ENCODE peak calls at places on chromosomes 16 and 17, in five cellular contexts. One of them, this sample, is unnamed.

GRCh38 chr17:68509151-68510057 is 2.8 kb upstream of the PRKAR1A start:
- DNase-seq in EH: no peak
- DNase-seq in GM04503: no peak
- DNase-seq in AML-193: peak
- DNase-seq in fibroblast of the conjunctiva: no peak
- DNase-seq in this sample: no peak

GRCh38 chr17:50059759-50060273 is 3.9 kb downstream of the ITGA3 start:
- DNase-seq in AML-193: no peak
- DNase-seq in fibroblast of the conjunctiva: no peak
- DNase-seq in GM04503: no peak
- DNase-seq in EH: peak
- DNase-seq in this sample: no peak

GRCh38 chr17:40534431-40535189 is 30.7 kb downstream of the CCR7 start:
- DNase-seq in AML-193: no peak
- DNase-seq in fibroblast of the conjunctiva: no peak
- DNase-seq in GM04503: no peak
- DNase-seq in EH: no peak
- DNase-seq in this sample: no peak

GRCh38 chr16:77271532-77272426 is 72.6 kb downstream of the SYCE1L start:
- DNase-seq in fibroblast of the conjunctiva: no peak
- DNase-seq in AML-193: no peak
- DNase-seq in EH: no peak
- DNase-seq in GM04503: no peak
- DNase-seq in this sample: no peak

GRCh38 chr16:735982-736453 is 4.8 kb downstream of the CIAO3 start:
- DNase-seq in EH: no peak
- DNase-seq in fibroblast of the conjunctiva: no peak
- DNase-seq in AML-193: no peak
- DNase-seq in GM04503: no peak
- DNase-seq in this sample: no peak

GRCh38 chr16:85335584-85336492 is 223.6 kb upstream of the CIBAR2 start:
- DNase-seq in GM04503: no peak
- DNase-seq in AML-193: no peak
- DNase-seq in fibroblast of the conjunctiva: peak
- DNase-seq in EH: peak
- DNase-seq in this sample: no peak

GRCh38 chr17:18314731-18315497 is at the start of the genes SMCR8 and TOP3A:
- DNase-seq in fibroblast of the conjunctiva: peak
- DNase-seq in EH: peak
- DNase-seq in GM04503: peak
- DNase-seq in AML-193: peak
- DNase-seq in this sample: peak

GRCh38 chr16:80527297-80527696 is 13.5 kb upstream of the DYNLRB2 start:
- DNase-seq in GM04503: no peak
- DNase-seq in AML-193: peak
- DNase-seq in EH: peak
- DNase-seq in fibroblast of the conjunctiva: no peak
- DNase-seq in this sample: peak

GRCh38 chr17:1229354-1229890 is 40.8 kb upstream of the BHLHA9 start:
- DNase-seq in fibroblast of the conjunctiva: no peak
- DNase-seq in AML-193: peak
- DNase-seq in EH: no peak
- DNase-seq in GM04503: no peak
- DNase-seq in this sample: peak

GRCh38 chr16:54882556-54882955 is 48.1 kb upstream of the IRX5 start:
- DNase-seq in fibroblast of the conjunctiva: no peak
- DNase-seq in AML-193: no peak
- DNase-seq in EH: no peak
- DNase-seq in GM04503: no peak
- DNase-seq in this sample: no peak

GRCh38 chr16:57624806-57625500 is 3.5 kb upstream of the ADGRG1 start:
- DNase-seq in fibroblast of the conjunctiva: no peak
- DNase-seq in EH: no peak
- DNase-seq in GM04503: no peak
- DNase-seq in AML-193: no peak
- DNase-seq in this sample: no peak

GRCh38 chr17:62643496-62643895 is 16.0 kb downstream of the MRC2 start:
- DNase-seq in EH: peak
- DNase-seq in GM04503: no peak
- DNase-seq in fibroblast of the conjunctiva: no peak
- DNase-seq in AML-193: no peak
- DNase-seq in this sample: no peak